ENCODE peak calls at places on chromosomes 2 and 18, in four cellular contexts. J is esophagus squamous epithelium, F is lower lobe of right lung, I is WTC11. S is an unnamed sample.

GRCh38 chr2:209425082-209426071 is 1.5 kb downstream of the MAP2 start:
- DNase-seq in F (no peak), J (no peak), I (no peak), S (peak; percentile 25)

GRCh38 chr2:23905155-23905554 is 21.8 kb downstream of the ATAD2B start:
- DNase-seq in J (no peak), F (no peak), I (no peak), S (no peak)

GRCh38 chr2:42562474-42563144 is 5.8 kb upstream of the MTA3 start:
- DNase-seq in I (no peak), J (no peak), F (peak; percentile 47), S (no peak)

GRCh38 chr18:9106800-9107574 is 4.5 kb downstream of the NDUFV2 start:
- DNase-seq in J (no peak), F (no peak), I (no peak), S (peak; percentile 63)

GRCh38 chr2:653645-654425 is 23.4 kb downstream of the TMEM18 start:
- DNase-seq in I (no peak), J (no peak), F (no peak), S (no peak)

GRCh38 chr2:75146903-75147332 is 52.4 kb downstream of the TACR1 start:
- DNase-seq in F (no peak), J (no peak), I (no peak), S (no peak)

GRCh38 chr2:28905533-28905932 is 11.1 kb downstream of the WDR43 start:
- DNase-seq in F (no peak), I (no peak), J (no peak), S (no peak)

GRCh38 chr2:70647873-70648481 is 94.4 kb upstream of the TGFA start:
- DNase-seq in I (peak; percentile 90), F (peak; percentile 70), J (no peak), S (peak; percentile 85)

GRCh38 chr2:203637819-203638167 is 68.6 kb upstream of the CD28 start:
- DNase-seq in F (no peak), J (no peak), I (no peak), S (no peak)

GRCh38 chr2:207869784-207870778 is 100.4 kb upstream of the FZD5 start:
- DNase-seq in F (no peak), J (no peak), I (no peak), S (no peak)

GRCh38 chr2:203893386-203893785 is 25.8 kb downstream of the CTLA4 start:
- DNase-seq in F (no peak), I (no peak), J (no peak), S (no peak)

GRCh38 chr2:30758315-30758714 is 48.9 kb downstream of the CAPN13 start:
- DNase-seq in F (no peak), I (no peak), J (no peak), S (no peak)

GRCh38 chr2:120760446-120761135 is 24.9 kb downstream of the GLI2 start:
- DNase-seq in J (no peak), I (peak; percentile 11), F (peak; percentile 43), S (no peak)

GRCh38 chr2:224101820-224102630 is 62.9 kb upstream of the SERPINE2 start:
- DNase-seq in I (no peak), F (no peak), J (no peak), S (no peak)

GRCh38 chr2:12663306-12664037 is 53.3 kb upstream of the TRIB2 start:
- DNase-seq in F (no peak), J (no peak), I (no peak), S (no peak)

GRCh38 chr2:98598781-98599428 is 9.4 kb downstream of the COA5 start:
- DNase-seq in F (no peak), I (no peak), J (no peak), S (no peak)

GRCh38 chr2:121260370-121261154 is 24.4 kb downstream of the TFCP2L1 start:
- DNase-seq in J (no peak), F (no peak), I (no peak), S (no peak)

GRCh38 chr2:10048501-10049171 is 5.3 kb downstream of the KLF11 start:
- DNase-seq in J (no peak), I (no peak), F (peak; percentile 38), S (no peak)

GRCh38 chr18:58897994-58898393 is 33.3 kb downstream of the ZNF532 start:
- DNase-seq in J (no peak), F (no peak), I (no peak), S (no peak)

GRCh38 chr2:6069354-6069753 is 377.2 kb downstream of the SOX11 start:
- DNase-seq in F (no peak), J (no peak), I (no peak), S (peak; percentile 49)

GRCh38 chr2:127506502-127506901 is 19.8 kb downstream of the IWS1 start:
- DNase-seq in F (no peak), J (no peak), I (no peak), S (no peak)

GRCh38 chr2:224909885-224910517 is 132.3 kb downstream of the DOCK10 start:
- DNase-seq in F (peak; percentile 71), I (no peak), J (no peak), S (no peak)

GRCh38 chr2:56754627-56755026 is 570.8 kb downstream of the CCDC85A start:
- DNase-seq in F (no peak), I (no peak), J (no peak), S (no peak)

GRCh38 chr2:224807153-224807964 is 91.2 kb upstream of the CCDC195 start:
- DNase-seq in F (no peak), I (no peak), J (no peak), S (no peak)

GRCh38 chr2:45241061-45241561 is 231.9 kb upstream of the SIX2 start:
- DNase-seq in F (no peak), I (no peak), J (no peak), S (no peak)

GRCh38 chr2:232607011-232607410 is 26.4 kb upstream of the EFHD1 start:
- DNase-seq in J (no peak), I (no peak), F (no peak), S (no peak)

GRCh38 chr2:15059870-15060617 is 427.5 kb downstream of the LRATD1 start:
- DNase-seq in J (no peak), I (no peak), F (no peak), S (no peak)

GRCh38 chr18:38241736-38242135 is 676.1 kb upstream of the CELF4 start:
- DNase-seq in I (no peak), F (no peak), J (no peak), S (no peak)

GRCh38 chr18:70289351-70290330 is 796 bp downstream of the SOCS6 start:
- DNase-seq in F (peak; percentile 62), J (no peak), I (peak; percentile 60), S (no peak)

GRCh38 chr18:72868666-72869661 is 1.2 kb upstream of the NETO1 start:
- DNase-seq in F (no peak), J (no peak), I (peak; percentile 28), S (no peak)

GRCh38 chr2:141766225-141766624 is 364.6 kb downstream of the LRP1B start:
- DNase-seq in F (no peak), I (no peak), J (no peak), S (no peak)

GRCh38 chr18:68428026-68428425 is 286.9 kb downstream of the TMX3 start:
- DNase-seq in F (no peak), I (no peak), J (no peak), S (no peak)

GRCh38 chr2:33278245-33278943 is 198.1 kb upstream of the RASGRP3 start:
- DNase-seq in I (no peak), F (no peak), J (no peak), S (no peak)

GRCh38 chr2:191678437-191679110 is 638 bp downstream of the NABP1 start:
- DNase-seq in J (no peak), F (peak; percentile 74), I (peak; percentile 25), S (peak; percentile 43)

GRCh38 chr2:25989154-25989553 is 6.9 kb upstream of the KIF3C start:
- DNase-seq in I (no peak), F (no peak), J (no peak), S (no peak)
- TF ChIP-seq CTCF in I (no peak), F (no peak), J (no peak), S (no peak)

GRCh38 chr2:158489366-158490112 is 32.8 kb downstream of the PKP4 start:
- DNase-seq in F (no peak), J (no peak), I (no peak), S (no peak)
- TF ChIP-seq CTCF in F (no peak), J (no peak), I (no peak), S (no peak)

GRCh38 chr2:201116959-201117734 is 1.2 kb downstream of the CFLAR start:
- DNase-seq in J (no peak), F (no peak), I (no peak), S (no peak)
- TF ChIP-seq CTCF in J (peak; percentile 50), F (peak; percentile 39), I (no peak), S (no peak)

DNA sequence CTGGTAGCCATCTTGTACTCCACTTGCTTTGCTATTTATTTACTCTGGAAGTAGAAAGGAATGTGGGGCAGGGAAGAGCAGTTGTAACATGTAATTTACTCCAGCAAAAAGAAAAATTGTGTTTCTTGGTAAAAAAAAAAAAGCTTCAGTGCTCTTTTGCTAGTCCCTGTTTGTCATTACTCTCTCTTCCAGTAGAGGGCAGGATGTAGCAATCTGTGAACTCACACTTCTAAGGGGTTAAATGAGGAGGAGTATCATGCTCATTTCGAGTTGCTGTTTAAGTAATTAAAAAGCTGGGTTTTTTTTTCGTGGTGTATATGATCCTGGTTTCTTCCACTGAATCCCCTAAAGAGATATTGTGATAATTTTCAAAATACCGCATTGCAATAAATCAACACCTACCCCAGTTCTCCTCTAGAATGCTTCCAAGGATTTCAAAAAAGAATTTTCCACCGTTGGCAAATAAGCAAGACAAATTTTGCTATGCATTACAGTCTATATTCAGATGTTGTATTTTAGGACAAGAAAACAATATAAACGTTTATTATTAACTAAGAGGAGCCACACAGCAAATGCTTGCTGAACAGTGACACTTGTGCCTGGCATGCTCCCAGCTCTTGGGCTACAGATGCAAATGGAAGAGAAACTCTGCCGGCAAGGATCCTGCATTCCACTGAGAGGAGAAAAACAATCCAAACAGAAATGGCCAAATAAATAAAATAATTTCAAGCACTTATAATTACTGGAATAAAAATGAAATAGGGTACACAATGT is 261.6 kb downstream of the ASXL3 start:
- DNase-seq in F (no peak), I (no peak), J (no peak), S (peak; percentile 23)
- TF ChIP-seq CTCF in F (peak; percentile 61), I (peak; percentile 57), J (peak; percentile 32), S (peak; percentile 51)

DNA sequence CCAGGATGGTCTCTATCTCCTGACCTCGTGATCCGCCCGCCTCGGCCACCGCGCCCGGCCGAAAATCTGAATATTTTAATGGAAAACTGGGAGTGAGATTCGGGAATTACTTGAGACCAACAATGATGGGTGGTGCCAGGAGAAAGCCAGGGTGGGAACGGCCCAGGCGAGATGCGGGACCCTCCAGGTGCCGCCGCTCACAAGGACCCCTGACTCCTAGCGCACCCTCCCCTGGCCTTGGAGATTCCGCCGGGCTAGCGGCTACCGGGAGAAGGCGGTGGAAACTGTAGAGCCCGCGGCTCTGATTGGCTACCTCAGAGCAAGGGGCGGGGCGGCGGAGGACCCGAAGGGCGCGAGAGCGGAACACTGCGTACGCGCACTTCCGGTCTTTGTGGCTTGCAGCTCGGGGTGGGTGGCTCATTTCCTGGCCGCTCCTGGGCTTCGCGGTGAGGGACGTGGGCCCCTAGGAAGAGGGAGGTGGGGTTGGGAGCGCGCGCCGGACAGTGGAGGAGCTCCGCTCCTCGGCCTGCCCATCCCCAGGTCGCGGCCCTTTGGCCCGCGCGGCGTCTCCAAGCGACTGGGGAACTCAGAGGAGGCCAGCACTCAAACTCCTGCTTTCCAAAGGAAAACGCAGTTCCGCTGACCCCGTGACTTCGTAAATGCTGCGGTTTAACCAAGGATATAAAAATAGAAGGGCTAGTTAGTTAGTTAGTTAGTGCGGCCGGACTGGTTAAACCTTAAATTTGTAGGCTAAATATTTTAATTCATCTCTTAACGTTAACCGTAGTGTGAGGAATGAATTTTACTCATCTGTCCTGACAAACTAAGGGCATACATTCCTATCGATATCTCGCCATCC is at the start of gene ZNF397:
- DNase-seq in F (peak; percentile 99), I (peak; percentile 98), J (peak; percentile 81), S (peak; percentile 98)
- TF ChIP-seq CTCF in F (no peak), I (no peak), J (no peak), S (no peak)

S was measured in WERI-Rb-1.